ENCODE peak calls at places on chromosomes 13 and 19, in five cellular contexts. M is spleen, W is fibroblast of the aortic adventitia, G is AG04449, B is AG10803. U is an unnamed sample.

GRCh38 chr13:114264886-114265611 is 16.4 kb upstream of the UPF3A start:
- DNase-seq in M (no peak), W (peak; percentile 52), G (peak; percentile 66), B (peak; percentile 77), U (peak; percentile 66)

GRCh38 chr19:33063356-33064116 is 1.2 kb downstream of the RHPN2 start:
- DNase-seq in M (no peak), W (peak; percentile 66), G (no peak), B (peak; percentile 13), U (peak; percentile 18)

GRCh38 chr13:109998808-109999528 is 212.6 kb upstream of the IRS2 start:
- DNase-seq in M (no peak), W (peak; percentile 85), G (peak; percentile 74), B (peak; percentile 68), U (peak; percentile 79)

GRCh38 chr13:109869312-109870237 is 83.2 kb upstream of the IRS2 start:
- DNase-seq in M (peak; percentile 76), W (peak; percentile 64), G (no peak), B (peak; percentile 66), U (no peak)

GRCh38 chr13:27338816-27339215 is 68.2 kb downstream of the RASL11A start:
- DNase-seq in M (no peak), W (no peak), G (no peak), B (no peak), U (no peak)

GRCh38 chr13:41268764-41269163 is 5.4 kb upstream of the MTRF1 start:
- DNase-seq in M (no peak), W (no peak), G (no peak), B (no peak), U (peak; percentile 52)

GRCh38 chr19:49890349-49891311 is 6.1 kb downstream of the IL4I1 start:
- DNase-seq in M (peak; percentile 89), W (no peak), G (no peak), B (no peak), U (no peak)

GRCh38 chr13:41960195-41960699 is 662 bp downstream of the VWA8 start:
- DNase-seq in M (no peak), W (peak; percentile 44), G (no peak), B (peak; percentile 39), U (peak; percentile 53)

GRCh38 chr13:86788624-86789023 is 882.5 kb upstream of the SLITRK5 start:
- DNase-seq in M (no peak), W (no peak), G (no peak), B (no peak), U (no peak)

GRCh38 chr13:21014666-21015170 is 46.7 kb downstream of the LATS2 start:
- DNase-seq in M (no peak), W (peak; percentile 88), G (peak; percentile 21), B (peak; percentile 84), U (peak; percentile 92)

GRCh38 chr19:49117677-49118564 is 1.0 kb downstream of the C19orf73 start:
- DNase-seq in M (no peak), W (no peak), G (no peak), B (no peak), U (no peak)

GRCh38 chr19:41702208-41702651 is 6.2 kb upstream of the CEACAM5 start:
- DNase-seq in M (no peak), W (peak; percentile 4), G (peak; percentile 4), B (peak; percentile 43), U (peak; percentile 64)

GRCh38 chr13:58151452-58151851 is 519.9 kb downstream of the PCDH17 start:
- DNase-seq in M (no peak), W (no peak), G (no peak), B (no peak), U (no peak)

GRCh38 chr19:20664917-20665781 is 3.8 kb upstream of the ZNF626 start:
- DNase-seq in M (no peak), W (peak; percentile 10), G (no peak), B (peak; percentile 22), U (peak; percentile 6)

GRCh38 chr19:38898788-38899446 is 501 bp downstream of the SIRT2 start:
- DNase-seq in M (no peak), W (peak; percentile 37), G (no peak), B (peak; percentile 21), U (peak; percentile 28)

GRCh38 chr19:39409886-39410619 is 2.4 kb upstream of the PLEKHG2 start:
- DNase-seq in M (peak; percentile 95), W (peak; percentile 65), G (no peak), B (peak; percentile 67), U (peak; percentile 73)

GRCh38 chr13:40059540-40060232 is 404.2 kb downstream of the COG6 start:
- DNase-seq in M (no peak), W (no peak), G (no peak), B (peak; percentile 10), U (peak; percentile 80)

GRCh38 chr19:33883869-33884519 is 87.3 kb downstream of the KCTD15 start:
- DNase-seq in M (peak; percentile 60), W (no peak), G (no peak), B (no peak), U (no peak)

GRCh38 chr13:41942462-41943094 is 18.3 kb downstream of the VWA8 start:
- DNase-seq in M (no peak), W (peak; percentile 69), G (peak; percentile 56), B (peak; percentile 74), U (peak; percentile 64)

GRCh38 chr13:104204177-104204576 is 1138.0 kb upstream of the SLC10A2 start:
- DNase-seq in M (no peak), W (no peak), G (no peak), B (no peak), U (no peak)

GRCh38 chr19:54551293-54551692 is 22.3 kb upstream of the LILRA2 start:
- DNase-seq in M (no peak), W (no peak), G (no peak), B (no peak), U (no peak)

GRCh38 chr13:113849981-113850721 is 13.7 kb downstream of the GAS6 start:
- DNase-seq in M (no peak), W (no peak), G (no peak), B (no peak), U (no peak)

GRCh38 chr13:79901336-79901735 is 420.4 kb downstream of the NDFIP2 start:
- DNase-seq in M (no peak), W (no peak), G (no peak), B (no peak), U (peak; percentile 46)
- TF ChIP-seq CTCF in M (no peak), W (no peak), G (no peak), B (no peak), U (peak; percentile 28)

GRCh38 chr13:35722438-35723060 is 246.1 kb upstream of the MAB21L1 start:
- DNase-seq in M (no peak), W (no peak), G (no peak), B (peak; percentile 59), U (no peak)
- H3K4me3 ChIP-seq in M (no peak overlapping the region), W (no peak overlapping the region), G (no peak overlapping the region), B (no peak overlapping the region), U (no peak overlapping the region)

GRCh38 chr19:45753548-45753947 is 15.5 kb downstream of the SIX5 start:
- DNase-seq in M (no peak), W (no peak), G (no peak), B (no peak), U (no peak)
- TF ChIP-seq CTCF in M (no peak), W (peak; percentile 3), G (no peak), B (peak; percentile 19), U (no peak)

GRCh38 chr13:29702912-29703351 is 107.4 kb upstream of the SLC7A1 start:
- DNase-seq in M (no peak), W (peak; percentile 92), G (peak; percentile 72), B (peak; percentile 93), U (peak; percentile 93)
- H3K4me3 ChIP-seq in M (no peak overlapping the region), W (no peak overlapping the region), G (peak overlapping the region; percentile 4), B (peak overlapping the region; percentile 15), U (no peak overlapping the region)